ENCODE peak calls at places on chromosomes 1 and 21, in ten cellular contexts. X, N, L, M, P, J, R, C, H and V are unnamed samples.

GRCh38 chr1:199172286-199173124 is 533.7 kb downstream of the PTPRC start:
- DNase-seq in X (no peak), N (no peak), L (no peak), M (no peak), P (no peak), J (no peak), R (no peak), C (no peak), H (no peak), V (no peak)

GRCh38 chr1:221611930-221612777 is 129.7 kb downstream of the DUSP10 start:
- DNase-seq in X (peak), N (no peak), L (no peak), M (peak), P (no peak), J (peak), R (peak), C (peak), H (peak), V (peak)

GRCh38 chr1:194043984-194044755 is 857.8 kb upstream of the B3GALT2 start:
- DNase-seq in X (no peak), N (no peak), L (no peak), M (no peak), P (no peak), J (no peak), R (no peak), C (no peak), H (peak), V (no peak)

GRCh38 chr1:200039849-200040479 is 12.5 kb downstream of the NR5A2 start:
- DNase-seq in X (no peak), N (no peak), L (peak), M (no peak), P (no peak), J (peak), R (no peak), C (no peak), H (no peak), V (no peak)

GRCh38 chr1:235516862-235517446 is 12.7 kb upstream of the B3GALNT2 start:
- DNase-seq in X (no peak), N (no peak), L (no peak), M (no peak), P (no peak), J (no peak), R (no peak), C (no peak), H (no peak), V (no peak)

GRCh38 chr1:99652881-99653281 is 7.0 kb downstream of the PALMD start:
- DNase-seq in X (no peak), N (no peak), L (no peak), M (no peak), P (no peak), J (no peak), R (no peak), C (no peak), H (peak), V (no peak)

GRCh38 chr1:240914506-240914905 is 302.6 kb upstream of the GREM2 start:
- DNase-seq in X (no peak), N (no peak), L (no peak), M (no peak), P (no peak), J (no peak), R (no peak), C (no peak), H (no peak), V (no peak)

GRCh38 chr1:21814241-21814918 is 2.3 kb downstream of the LDLRAD2 start:
- DNase-seq in X (no peak), N (no peak), L (peak), M (peak), P (peak), J (no peak), R (peak), C (peak), H (no peak), V (no peak)

GRCh38 chr1:119220980-119221379 is 80.5 kb upstream of the WARS2 start:
- DNase-seq in X (no peak), N (no peak), L (no peak), M (no peak), P (no peak), J (no peak), R (peak), C (no peak), H (no peak), V (no peak)

GRCh38 chr1:212797681-212798080 is 6.0 kb downstream of the TATDN3 start:
- DNase-seq in X (no peak), N (no peak), L (no peak), M (no peak), P (no peak), J (no peak), R (peak), C (no peak), H (no peak), V (no peak)

GRCh38 chr1:51330331-51331201 is at the start of gene TTC39A:
- DNase-seq in X (no peak), N (no peak), L (peak), M (peak), P (no peak), J (no peak), R (peak), C (no peak), H (no peak), V (no peak)

GRCh38 chr21:44855572-44855971 is 17.9 kb downstream of the PTTG1IP start:
- DNase-seq in X (no peak), N (no peak), L (no peak), M (peak), P (no peak), J (no peak), R (peak), C (no peak), H (no peak), V (no peak)

GRCh38 chr1:206684478-206685255 is at the start of gene MAPKAPK2:
- DNase-seq in X (peak), N (peak), L (peak), M (peak), P (no peak), J (peak), R (peak), C (peak), H (no peak), V (peak)

GRCh38 chr1:36342426-36343185 is 19.2 kb upstream of the EVA1B start:
- DNase-seq in X (peak), N (peak), L (peak), M (no peak), P (no peak), J (peak), R (peak), C (peak), H (no peak), V (peak)

GRCh38 chr1:95640746-95641145 is 406.7 kb downstream of the RWDD3 start:
- DNase-seq in X (no peak), N (no peak), L (no peak), M (no peak), P (no peak), J (no peak), R (no peak), C (no peak), H (no peak), V (no peak)

GRCh38 chr1:87986154-87986914 is 657.7 kb downstream of the LMO4 start:
- DNase-seq in X (no peak), N (no peak), L (no peak), M (no peak), P (no peak), J (no peak), R (no peak), C (no peak), H (no peak), V (no peak)
- TF ChIP-seq CTCF in X (no peak), N (no peak), L (no peak), M (no peak), P (no peak), J (no peak), R (no peak), C (no peak), H (no peak), V (no peak)

GRCh38 chr1:165679282-165680036 is 18.9 kb downstream of the ALDH9A1 start:
- DNase-seq in X (no peak), N (no peak), L (no peak), M (no peak), P (no peak), J (no peak), R (no peak), C (no peak), H (no peak), V (no peak)
- TF ChIP-seq CTCF in X (no peak), N (no peak), L (no peak), M (no peak), P (peak), J (no peak), R (no peak), C (no peak), H (no peak), V (no peak)

GRCh38 chr1:109080441-109081082 is 4.8 kb upstream of the TAF13 start:
- DNase-seq in X (no peak), N (no peak), L (no peak), M (no peak), P (no peak), J (no peak), R (no peak), C (no peak), H (no peak), V (no peak)

GRCh38 chr1:109079240-109079622 is 3.4 kb upstream of the TAF13 start:
- DNase-seq in X (no peak), N (no peak), L (no peak), M (no peak), P (no peak), J (no peak), R (no peak), C (no peak), H (no peak), V (no peak)

GRCh38 chr1:109078317-109078716 is 2.5 kb upstream of the TAF13 start:
- DNase-seq in X (no peak), N (no peak), L (no peak), M (no peak), P (no peak), J (no peak), R (no peak), C (no peak), H (no peak), V (no peak)

GRCh38 chr1:109075531-109076490 is at the start of gene TAF13:
- DNase-seq in X (peak), N (peak), L (peak), M (peak), P (peak), J (peak), R (peak), C (peak), H (peak), V (peak)
- TF ChIP-seq CTCF in X (peak), N (no peak), L (no peak), M (no peak), P (no peak), J (no peak), R (no peak), C (peak), H (peak), V (peak)

GRCh38 chr21:10430007-10430406 is 91.4 kb upstream of the TPTE start:
- DNase-seq in X (no peak), N (no peak), L (peak), M (no peak), P (no peak), J (no peak), R (peak), C (no peak), H (no peak), V (no peak)
- TF ChIP-seq CTCF in X (no peak), N (no peak), L (no peak), M (no peak), P (no peak), J (no peak), R (no peak), C (no peak), H (no peak), V (no peak)

GRCh38 chr1:1264868-1265272 is 8.8 kb downstream of the UBE2J2 start:
- DNase-seq in X (no peak), N (no peak), L (no peak), M (peak), P (no peak), J (no peak), R (peak), C (no peak), H (peak), V (no peak)
- TF ChIP-seq CTCF in X (no peak), N (peak), L (no peak), M (no peak), P (peak), J (no peak), R (peak), C (no peak), H (peak), V (no peak)